ENCODE peak calls at places on chromosomes 1 and 21, in seven cellular contexts. A, M, P, H, B, J and K are unnamed samples.

GRCh38 chr1:171645553-171646336 is 6.7 kb downstream of the MYOC start:
- DNase-seq in P (peak; percentile 55), A (no peak), J (peak; percentile 58), H (peak; percentile 61), M (no peak), B (no peak), K (peak; percentile 32)

GRCh38 chr21:14306143-14306907 is 76.6 kb downstream of the HSPA13 start:
- DNase-seq in M (no peak), H (peak; percentile 6), A (no peak), B (peak; percentile 28), J (no peak), P (no peak), K (peak; percentile 19)

GRCh38 chr1:224635356-224635755 is 19.2 kb downstream of the CNIH3 start:
- DNase-seq in A (no peak), H (peak; percentile 73), P (no peak), M (no peak), J (peak; percentile 89), B (no peak), K (peak; percentile 60)

GRCh38 chr1:43197343-43198127 is 25.4 kb downstream of the CFAP57 start:
- DNase-seq in P (no peak), J (no peak), B (peak; percentile 6), H (no peak), A (no peak), M (no peak), K (no peak)

GRCh38 chr1:115877511-115877910 is 36.6 kb upstream of the NHLH2 start:
- DNase-seq in A (no peak), M (no peak), P (no peak), B (no peak), J (no peak), H (no peak), K (peak; percentile 2)

GRCh38 chr1:90189889-90190288 is 195.0 kb downstream of the ZNF326 start:
- DNase-seq in J (no peak), M (no peak), H (no peak), P (no peak), B (no peak), A (no peak), K (no peak)

GRCh38 chr1:157403203-157403602 is 149.1 kb downstream of the FCRL5 start:
- DNase-seq in P (no peak), H (no peak), M (no peak), J (no peak), A (no peak), B (peak; percentile 89), K (no peak)

GRCh38 chr1:22556391-22557104 is 6.7 kb upstream of the EPHA8 start:
- DNase-seq in A (no peak), M (no peak), H (no peak), B (no peak), J (no peak), P (no peak), K (no peak)

GRCh38 chr21:44297525-44298290 is 2.1 kb upstream of the PFKL start:
- DNase-seq in B (peak; percentile 87), P (peak; percentile 91), J (peak; percentile 79), H (peak; percentile 87), A (peak; percentile 42), M (no peak), K (peak; percentile 88)

GRCh38 chr1:74423476-74423875 is 88.9 kb downstream of the LRRC53 start:
- DNase-seq in M (no peak), H (no peak), J (no peak), P (no peak), B (no peak), A (no peak), K (no peak)

GRCh38 chr1:166170726-166171125 is 3.9 kb upstream of the FAM78B start:
- DNase-seq in H (no peak), B (no peak), A (no peak), P (no peak), M (no peak), J (no peak), K (no peak)

GRCh38 chr21:46662765-46663500 is 27.5 kb downstream of the PRMT2 start:
- DNase-seq in A (no peak), P (no peak), J (no peak), H (no peak), B (no peak), M (no peak), K (no peak)

GRCh38 chr1:48039088-48040049 is 42.2 kb upstream of the TRABD2B start:
- DNase-seq in H (peak; percentile 88), B (no peak), A (no peak), P (no peak), J (no peak), M (peak; percentile 70), K (peak; percentile 49)

GRCh38 chr1:42315500-42315899 is 19.5 kb downstream of the FOXJ3 start:
- DNase-seq in M (no peak), H (no peak), J (no peak), P (no peak), A (no peak), B (no peak), K (no peak)

GRCh38 chr21:31363720-31364119 is 19.7 kb upstream of the TIAM1 start:
- DNase-seq in J (no peak), H (no peak), B (peak; percentile 51), A (no peak), P (no peak), M (no peak), K (no peak)

GRCh38 chr1:9827558-9828185 is 3.9 kb upstream of the CLSTN1 start:
- DNase-seq in B (peak; percentile 26), A (no peak), H (no peak), P (no peak), J (no peak), M (no peak), K (peak; percentile 55)

GRCh38 chr1:210653771-210654170 is 325.1 kb downstream of the HHAT start:
- DNase-seq in A (no peak), J (no peak), B (peak; percentile 16), P (no peak), M (no peak), H (no peak), K (peak; percentile 3)

GRCh38 chr1:155648207-155649147 is 38.5 kb downstream of the MSTO1 start:
- DNase-seq in M (peak; percentile 77), J (peak; percentile 80), A (no peak), B (peak; percentile 63), H (peak; percentile 87), P (peak; percentile 33), K (peak; percentile 96)
- TF ChIP-seq CTCF in M (peak; percentile 76), J (peak; percentile 63), A (peak; percentile 88), B (peak; percentile 41), H (peak; percentile 63), P (peak; percentile 37), K (peak; percentile 66)

DNA sequence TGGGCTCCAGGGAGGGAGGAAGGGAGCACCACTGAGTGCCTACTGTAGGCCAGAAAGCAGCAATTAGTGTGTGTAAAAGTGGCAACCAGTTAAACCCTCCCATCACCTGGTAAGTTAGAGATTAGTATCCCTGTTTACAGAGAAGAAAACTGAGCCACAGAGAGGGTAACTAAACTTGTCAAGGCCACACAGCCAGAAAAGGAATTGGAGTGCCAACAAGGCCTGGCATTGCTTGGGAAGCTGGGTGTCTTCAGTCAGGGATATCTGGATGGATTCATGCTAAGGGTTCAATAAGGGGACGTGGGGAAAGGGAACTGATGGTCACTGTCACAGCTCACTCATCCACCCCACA is 23.6 kb upstream of the ADGRB2 start:
- DNase-seq in P (no peak), B (no peak), A (no peak), J (no peak), H (no peak), M (no peak), K (no peak)
- H3K4me3 ChIP-seq in P (no peak overlapping the region), B (no peak overlapping the region), A (peak overlapping the region; percentile 88), J (peak overlapping the region; percentile 61), H (peak overlapping the region; percentile 88), M (no peak overlapping the region), K (no peak overlapping the region)

DNA sequence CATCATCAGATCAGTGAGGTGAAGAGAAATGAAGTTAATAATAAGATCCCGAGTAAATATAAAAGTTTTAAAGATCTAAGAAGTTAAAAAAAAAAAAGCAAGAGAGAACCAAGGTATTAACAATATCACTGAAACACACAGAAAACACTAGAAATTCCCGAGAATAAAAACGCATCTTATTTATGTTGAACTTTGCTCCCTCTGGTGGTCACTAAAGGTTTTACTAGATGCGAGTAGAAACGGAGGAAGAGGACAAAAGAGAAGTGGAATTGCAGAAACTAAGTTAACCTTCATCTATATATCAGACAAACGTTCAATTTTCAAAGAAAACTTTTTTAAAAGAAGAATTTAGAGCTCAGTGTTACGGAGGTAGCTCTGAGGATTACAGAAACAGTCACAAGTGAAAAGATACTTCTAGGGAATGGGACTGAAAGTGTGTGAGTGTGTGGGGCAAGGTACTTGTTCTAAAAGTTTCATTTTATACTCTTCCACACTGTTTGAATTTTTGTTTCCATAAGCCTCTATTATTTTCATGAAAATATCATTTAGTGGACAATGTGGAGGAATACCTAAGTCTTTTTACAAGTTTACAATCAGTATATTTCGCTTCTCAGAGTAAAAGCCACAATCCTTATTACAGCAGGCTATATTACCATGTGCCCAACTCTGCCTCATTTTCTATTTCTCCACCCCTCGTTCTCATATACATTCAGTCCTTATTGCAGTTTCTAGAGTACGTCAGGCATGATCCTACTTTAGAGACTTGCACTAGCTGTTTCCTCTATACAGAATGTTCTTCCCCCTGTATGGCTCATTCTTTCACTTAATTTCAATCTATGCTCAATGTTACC is 19.7 kb downstream of the ACBD6 start:
- DNase-seq in P (peak; percentile 83), J (peak; percentile 33), H (peak; percentile 63), B (peak; percentile 68), A (peak; percentile 36), M (no peak), K (peak; percentile 76)
- TF ChIP-seq CTCF in P (peak; percentile 75), J (peak; percentile 42), H (peak; percentile 74), B (peak; percentile 49), A (peak; percentile 74), M (peak; percentile 63), K (peak; percentile 63)

GRCh38 chr1:243474384-243474851 is 218.6 kb downstream of the SDCCAG8 start:
- DNase-seq in B (no peak), M (no peak), H (no peak), J (no peak), A (no peak), P (no peak), K (no peak)
- H3K4me3 ChIP-seq in B (no peak overlapping the region), M (no peak overlapping the region), H (no peak overlapping the region), J (no peak overlapping the region), A (no peak overlapping the region), P (no peak overlapping the region), K (no peak overlapping the region)

GRCh38 chr1:203338335-203339036 is 12.4 kb downstream of the FMOD start:
- DNase-seq in B (peak; percentile 72), A (no peak), J (peak; percentile 40), M (no peak), P (peak; percentile 70), H (peak; percentile 72), K (peak; percentile 85)
- TF ChIP-seq CTCF in B (peak; percentile 93), A (peak; percentile 95), J (peak; percentile 93), M (peak; percentile 94), P (peak; percentile 88), H (peak; percentile 92), K (peak; percentile 96)

GRCh38 chr1:20166047-20166446 is 19.8 kb upstream of the UBXN10 start:
- DNase-seq in H (no peak), P (no peak), A (no peak), J (no peak), M (no peak), B (peak; percentile 89), K (peak; percentile 64)
- H3K4me3 ChIP-seq in H (no peak overlapping the region), P (no peak overlapping the region), A (no peak overlapping the region), J (no peak overlapping the region), M (no peak overlapping the region), B (peak overlapping the region; percentile 32), K (no peak overlapping the region)